ENCODE peak calls at places on chromosome 1, in six cellular contexts. Y is ovary; V is midbrain; D is activated gamma-delta T cell treated with anti-CD3 and anti-CD28 coated beads, Interleukin-2, amount 50 U/mL, for 16 hours; F is stimulated activated effector memory CD8-positive, alpha-beta T cell treated with anti-CD3 and anti-CD28 coated beads, Interleukin-12 subunit alpha, Interleukin-12 subunit beta, amount 100 ng/mL, for 72 hours; G is HuH-7. A is an unnamed sample.
A peak's percentile ranks its signal among the peaks of the same experiment; 100 is the strongest.

GRCh38 chr1:223837206-223837605 is 8.5 kb downstream of the TP53BP2 start:
- DNase-seq in Y (no peak), D (no peak), G (no peak), F (no peak), V (no peak), A (no peak)

GRCh38 chr1:233237623-233238022 is 57.9 kb downstream of the PCNX2 start:
- DNase-seq in V (no peak), Y (no peak), G (no peak), D (no peak), F (no peak), A (no peak)

GRCh38 chr1:171644805-171645483 is 7.5 kb downstream of the MYOC start:
- DNase-seq in D (peak; percentile 26), V (peak; percentile 79), F (peak; percentile 49), G (peak; percentile 61), Y (peak; percentile 76), A (peak; percentile 55)

GRCh38 chr1:9625761-9626160 is 25.8 kb upstream of the PIK3CD start:
- DNase-seq in D (no peak), G (no peak), F (no peak), V (no peak), Y (no peak), A (no peak)

GRCh38 chr1:93591833-93592635 is 89.6 kb downstream of the BCAR3 start:
- DNase-seq in F (no peak), V (no peak), Y (no peak), G (peak; percentile 63), D (no peak), A (peak; percentile 31)

GRCh38 chr1:27536767-27537166 is 46.8 kb upstream of the WASF2 start:
- DNase-seq in G (no peak), F (no peak), D (no peak), V (peak; percentile 73), Y (peak; percentile 84), A (no peak)

GRCh38 chr1:168340796-168341510 is 60.3 kb downstream of the TBX19 start:
- DNase-seq in G (no peak), Y (no peak), D (no peak), F (no peak), V (no peak), A (no peak)

GRCh38 chr1:2829846-2830615 is 28.5 kb upstream of the TTC34 start:
- DNase-seq in D (no peak), F (no peak), Y (no peak), G (no peak), V (no peak), A (no peak)

GRCh38 chr1:118960567-118961136 is 27.5 kb downstream of the TBX15 start:
- DNase-seq in Y (no peak), G (peak; percentile 71), V (no peak), F (no peak), D (no peak), A (no peak)

GRCh38 chr1:43835141-43836021 is 98.2 kb upstream of the ARTN start:
- DNase-seq in D (no peak), V (no peak), F (no peak), Y (no peak), G (no peak), A (no peak)

GRCh38 chr1:98049370-98050115 is 128.7 kb upstream of the DPYD start:
- DNase-seq in G (no peak), Y (no peak), F (no peak), V (no peak), D (no peak), A (no peak)

GRCh38 chr1:167701510-167701909 is 20.3 kb upstream of the MPZL1 start:
- DNase-seq in V (no peak), F (no peak), G (no peak), Y (no peak), D (no peak), A (no peak)

GRCh38 chr1:78779831-78780230 is 130.2 kb downstream of the IFI44 start:
- DNase-seq in G (no peak), D (no peak), Y (no peak), V (no peak), F (no peak), A (no peak)

GRCh38 chr1:208047476-208047934 is 136.6 kb upstream of the CD34 start:
- DNase-seq in G (no peak), D (no peak), V (peak; percentile 43), Y (peak; percentile 85), F (no peak), A (no peak)